ENCODE peak calls at places on chromosomes 11 and 22, in seven cellular contexts. One of them, this sample, is unnamed. For H3K4me1, the result is how much of the 10 kb centered on the place peaks cover.

GRCh38 chr22:20131593-20131855 is at the start of gene ZDHHC8:
- DNase-seq in esophagus muscularis mucosa: no peak
- DNase-seq in IMR-90: no peak
- DNase-seq in adipocyte: no peak
- DNase-seq in SK-N-SH: no peak
- DNase-seq in heart right ventricle: no peak
- DNase-seq in colonic mucosa: no peak
- DNase-seq in this sample: no peak

GRCh38 chr11:77073328-77074001 is 6.7 kb downstream of the CAPN5 start:
- DNase-seq in esophagus muscularis mucosa: no peak
- DNase-seq in IMR-90: peak
- DNase-seq in adipocyte: peak
- DNase-seq in SK-N-SH: peak
- DNase-seq in heart right ventricle: peak
- DNase-seq in colonic mucosa: peak
- DNase-seq in this sample: peak

GRCh38 chr11:68574308-68574707 is 110.0 kb upstream of the GAL start:
- DNase-seq in esophagus muscularis mucosa: no peak
- DNase-seq in IMR-90: peak
- DNase-seq in adipocyte: peak
- DNase-seq in SK-N-SH: no peak
- DNase-seq in heart right ventricle: no peak
- DNase-seq in colonic mucosa: no peak
- DNase-seq in this sample: no peak

GRCh38 chr11:28476053-28476452 is 367.9 kb downstream of the METTL15 start:
- DNase-seq in esophagus muscularis mucosa: no peak
- DNase-seq in IMR-90: no peak
- DNase-seq in adipocyte: no peak
- DNase-seq in SK-N-SH: peak
- DNase-seq in heart right ventricle: peak
- DNase-seq in colonic mucosa: no peak
- DNase-seq in this sample: no peak

GRCh38 chr11:73415854-73416615 is 39.8 kb downstream of the RELT start:
- DNase-seq in esophagus muscularis mucosa: no peak
- DNase-seq in IMR-90: peak
- DNase-seq in adipocyte: peak
- DNase-seq in SK-N-SH: no peak
- DNase-seq in heart right ventricle: no peak
- DNase-seq in colonic mucosa: no peak
- DNase-seq in this sample: no peak

GRCh38 chr11:40754297-40754696 is 705.2 kb downstream of the LRRC4C start:
- DNase-seq in esophagus muscularis mucosa: no peak
- DNase-seq in IMR-90: no peak
- DNase-seq in adipocyte: no peak
- DNase-seq in SK-N-SH: no peak
- DNase-seq in heart right ventricle: no peak
- DNase-seq in colonic mucosa: no peak
- DNase-seq in this sample: no peak

GRCh38 chr22:46701262-46701661 is 36.8 kb downstream of the CERK start:
- DNase-seq in esophagus muscularis mucosa: no peak
- DNase-seq in IMR-90: no peak
- DNase-seq in adipocyte: no peak
- DNase-seq in SK-N-SH: peak
- DNase-seq in heart right ventricle: no peak
- DNase-seq in colonic mucosa: no peak
- DNase-seq in this sample: no peak

GRCh38 chr22:19772673-19773469 is 12.3 kb downstream of the TBX1 start:
- DNase-seq in esophagus muscularis mucosa: no peak
- DNase-seq in IMR-90: no peak
- DNase-seq in adipocyte: no peak
- DNase-seq in SK-N-SH: no peak
- DNase-seq in heart right ventricle: no peak
- DNase-seq in colonic mucosa: no peak
- DNase-seq in this sample: no peak

GRCh38 chr11:35330156-35330889 is 89.0 kb downstream of the SLC1A2 start:
- DNase-seq in esophagus muscularis mucosa: no peak
- DNase-seq in IMR-90: no peak
- DNase-seq in adipocyte: no peak
- DNase-seq in SK-N-SH: no peak
- DNase-seq in heart right ventricle: no peak
- DNase-seq in colonic mucosa: no peak
- DNase-seq in this sample: no peak

GRCh38 chr11:26088391-26088790 is 243.5 kb upstream of the ANO3 start:
- DNase-seq in esophagus muscularis mucosa: no peak
- DNase-seq in IMR-90: peak
- DNase-seq in adipocyte: peak
- DNase-seq in SK-N-SH: no peak
- DNase-seq in heart right ventricle: no peak
- DNase-seq in colonic mucosa: no peak
- DNase-seq in this sample: no peak

GRCh38 chr11:123063396-123064267 is 1.7 kb upstream of the HSPA8 start:
- DNase-seq in esophagus muscularis mucosa: peak
- DNase-seq in IMR-90: peak
- DNase-seq in adipocyte: peak
- DNase-seq in SK-N-SH: no peak
- DNase-seq in heart right ventricle: peak
- DNase-seq in colonic mucosa: peak
- DNase-seq in this sample: no peak

GRCh38 chr11:25702417-25702816 is 629.5 kb upstream of the ANO3 start:
- DNase-seq in esophagus muscularis mucosa: no peak
- DNase-seq in IMR-90: no peak
- DNase-seq in adipocyte: no peak
- DNase-seq in SK-N-SH: no peak
- DNase-seq in heart right ventricle: no peak
- DNase-seq in colonic mucosa: no peak
- DNase-seq in this sample: no peak

GRCh38 chr22:49212002-49212401 is 615.7 kb downstream of the BRD1 start:
- DNase-seq in esophagus muscularis mucosa: no peak
- DNase-seq in IMR-90: no peak
- DNase-seq in adipocyte: no peak
- DNase-seq in SK-N-SH: no peak
- DNase-seq in heart right ventricle: no peak
- DNase-seq in colonic mucosa: no peak
- DNase-seq in this sample: peak

GRCh38 chr22:30408388-30409101 is 11.7 kb downstream of the SEC14L2 start:
- DNase-seq in esophagus muscularis mucosa: no peak
- DNase-seq in IMR-90: peak
- DNase-seq in adipocyte: peak
- DNase-seq in SK-N-SH: no peak
- DNase-seq in heart right ventricle: no peak
- DNase-seq in colonic mucosa: no peak
- DNase-seq in this sample: no peak

GRCh38 chr11:2462092-2462985 is 17.5 kb downstream of the KCNQ1 start:
- DNase-seq in esophagus muscularis mucosa: no peak
- DNase-seq in IMR-90: no peak
- DNase-seq in adipocyte: no peak
- DNase-seq in SK-N-SH: no peak
- DNase-seq in heart right ventricle: no peak
- DNase-seq in colonic mucosa: no peak
- DNase-seq in this sample: no peak

GRCh38 chr22:50620861-50621490 is 7.0 kb downstream of the ARSA start:
- DNase-seq in esophagus muscularis mucosa: no peak
- DNase-seq in IMR-90: no peak
- DNase-seq in adipocyte: no peak
- DNase-seq in SK-N-SH: no peak
- DNase-seq in heart right ventricle: no peak
- DNase-seq in colonic mucosa: peak
- DNase-seq in this sample: peak

GRCh38 chr11:64870176-64870892 is 8.1 kb downstream of the EHD1 start:
- DNase-seq in esophagus muscularis mucosa: no peak
- DNase-seq in IMR-90: peak
- DNase-seq in adipocyte: peak
- DNase-seq in SK-N-SH: no peak
- DNase-seq in heart right ventricle: no peak
- DNase-seq in colonic mucosa: no peak
- DNase-seq in this sample: peak

GRCh38 chr11:66637557-66638176 is 836 bp upstream of the RBM4 start:
- DNase-seq in esophagus muscularis mucosa: no peak
- DNase-seq in IMR-90: peak
- DNase-seq in adipocyte: no peak
- DNase-seq in SK-N-SH: no peak
- DNase-seq in heart right ventricle: no peak
- DNase-seq in colonic mucosa: no peak
- DNase-seq in this sample: no peak

GRCh38 chr22:38029901-38030300 is 27.3 kb upstream of the PICK1 start:
- DNase-seq in esophagus muscularis mucosa: no peak
- DNase-seq in IMR-90: no peak
- DNase-seq in adipocyte: no peak
- DNase-seq in SK-N-SH: no peak
- DNase-seq in heart right ventricle: no peak
- DNase-seq in colonic mucosa: no peak
- DNase-seq in this sample: no peak

GRCh38 chr11:105333153-105333552 is 193.6 kb upstream of the CARD18 start:
- DNase-seq in esophagus muscularis mucosa: no peak
- DNase-seq in IMR-90: no peak
- DNase-seq in adipocyte: no peak
- DNase-seq in SK-N-SH: no peak
- DNase-seq in heart right ventricle: no peak
- DNase-seq in colonic mucosa: no peak
- DNase-seq in this sample: no peak

GRCh38 chr11:61972796-61973602 is 5.6 kb upstream of the FTH1 start:
- DNase-seq in esophagus muscularis mucosa: no peak
- DNase-seq in IMR-90: peak
- DNase-seq in adipocyte: peak
- DNase-seq in SK-N-SH: no peak
- DNase-seq in heart right ventricle: no peak
- DNase-seq in colonic mucosa: peak
- DNase-seq in this sample: peak

GRCh38 chr11:126335463-126335760 is 20.1 kb upstream of the ST3GAL4 start:
- DNase-seq in esophagus muscularis mucosa: no peak
- DNase-seq in IMR-90: no peak
- DNase-seq in adipocyte: no peak
- DNase-seq in SK-N-SH: no peak
- DNase-seq in heart right ventricle: no peak
- DNase-seq in colonic mucosa: no peak
- DNase-seq in this sample: no peak

GRCh38 chr11:34614334-34615113 is 6.4 kb upstream of the EHF start:
- DNase-seq in esophagus muscularis mucosa: no peak
- DNase-seq in IMR-90: peak
- DNase-seq in adipocyte: peak
- DNase-seq in SK-N-SH: no peak
- DNase-seq in heart right ventricle: no peak
- DNase-seq in colonic mucosa: peak
- DNase-seq in this sample: no peak

GRCh38 chr11:61106906-61107470 is 4.7 kb downstream of the CD5 start:
- DNase-seq in esophagus muscularis mucosa: no peak
- DNase-seq in IMR-90: no peak
- DNase-seq in adipocyte: no peak
- DNase-seq in SK-N-SH: no peak
- DNase-seq in heart right ventricle: no peak
- DNase-seq in colonic mucosa: no peak
- DNase-seq in this sample: no peak

GRCh38 chr22:24499706-24500105 is 4.6 kb downstream of the UPB1 start:
- DNase-seq in esophagus muscularis mucosa: no peak
- DNase-seq in IMR-90: no peak
- DNase-seq in adipocyte: no peak
- DNase-seq in SK-N-SH: no peak
- DNase-seq in heart right ventricle: no peak
- DNase-seq in colonic mucosa: no peak
- DNase-seq in this sample: no peak
- H3K4me3 ChIP-seq in esophagus muscularis mucosa: no peak
- H3K4me3 ChIP-seq in IMR-90: no peak
- H3K4me3 ChIP-seq in adipocyte: no peak
- H3K4me3 ChIP-seq in SK-N-SH: no peak
- H3K4me3 ChIP-seq in heart right ventricle: no peak
- H3K4me3 ChIP-seq in colonic mucosa: no peak
- H3K4me3 ChIP-seq in this sample: no peak

DNA sequence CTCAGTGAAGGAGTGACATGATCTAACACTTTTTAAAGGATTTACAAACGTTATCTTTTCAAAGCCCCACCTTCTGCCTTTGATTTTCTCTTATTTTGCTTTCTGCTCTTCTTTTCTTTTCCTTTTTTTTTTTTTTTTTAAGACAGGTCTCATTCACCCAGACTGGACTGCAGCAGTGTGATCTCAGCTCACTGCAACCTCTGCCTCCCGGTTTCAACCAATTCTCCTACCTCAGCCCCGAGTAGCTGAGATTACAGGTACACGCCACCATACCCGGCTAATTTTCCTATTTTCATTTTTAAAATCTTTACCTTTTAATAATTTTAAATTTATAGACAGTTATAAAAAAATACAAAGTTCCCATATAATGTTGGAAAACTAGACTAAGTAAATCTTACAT is 63.7 kb upstream of the RPS13 start:
- DNase-seq in esophagus muscularis mucosa: no peak
- DNase-seq in IMR-90: no peak
- DNase-seq in adipocyte: no peak
- DNase-seq in SK-N-SH: no peak
- DNase-seq in heart right ventricle: no peak
- DNase-seq in colonic mucosa: no peak
- DNase-seq in this sample: no peak
- H3K4me1 ChIP-seq in esophagus muscularis mucosa: under half
- H3K4me1 ChIP-seq in IMR-90: under half
- H3K4me1 ChIP-seq in adipocyte: under half
- H3K4me1 ChIP-seq in SK-N-SH: under half
- H3K4me1 ChIP-seq in heart right ventricle: under half
- H3K4me1 ChIP-seq in colonic mucosa: under half
- H3K4me1 ChIP-seq in this sample: under half

DNA sequence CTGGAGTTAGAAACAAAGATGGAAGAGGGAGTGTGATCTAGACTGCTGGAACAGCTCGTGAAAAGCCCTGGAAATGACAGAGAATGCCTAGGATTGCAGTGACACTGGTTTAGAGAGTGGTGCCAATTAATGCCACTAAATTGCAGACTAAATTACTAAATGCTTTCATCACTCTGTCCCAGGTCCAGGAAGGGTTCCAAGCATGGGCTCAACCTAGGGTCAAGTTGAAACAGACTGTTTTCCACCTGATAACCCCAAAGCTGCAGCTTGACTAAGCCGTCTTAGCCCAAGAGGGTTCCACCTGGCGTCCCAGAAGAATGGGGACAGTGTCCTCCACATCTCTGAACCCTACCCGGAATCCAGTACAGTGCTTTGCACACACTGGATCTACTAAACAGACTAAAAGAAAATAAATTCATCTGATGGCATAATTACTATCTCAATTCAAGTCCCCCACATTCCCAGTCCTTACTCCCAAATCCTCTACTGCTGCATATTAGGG is 1.1 kb upstream of the CRY2 start:
- DNase-seq in esophagus muscularis mucosa: no peak
- DNase-seq in IMR-90: no peak
- DNase-seq in adipocyte: no peak
- DNase-seq in SK-N-SH: no peak
- DNase-seq in heart right ventricle: no peak
- DNase-seq in colonic mucosa: no peak
- DNase-seq in this sample: no peak
- H3K4me3 ChIP-seq in esophagus muscularis mucosa: no peak
- H3K4me3 ChIP-seq in IMR-90: no peak
- H3K4me3 ChIP-seq in adipocyte: peak
- H3K4me3 ChIP-seq in SK-N-SH: no peak
- H3K4me3 ChIP-seq in heart right ventricle: no peak
- H3K4me3 ChIP-seq in colonic mucosa: no peak
- H3K4me3 ChIP-seq in this sample: peak

DNA sequence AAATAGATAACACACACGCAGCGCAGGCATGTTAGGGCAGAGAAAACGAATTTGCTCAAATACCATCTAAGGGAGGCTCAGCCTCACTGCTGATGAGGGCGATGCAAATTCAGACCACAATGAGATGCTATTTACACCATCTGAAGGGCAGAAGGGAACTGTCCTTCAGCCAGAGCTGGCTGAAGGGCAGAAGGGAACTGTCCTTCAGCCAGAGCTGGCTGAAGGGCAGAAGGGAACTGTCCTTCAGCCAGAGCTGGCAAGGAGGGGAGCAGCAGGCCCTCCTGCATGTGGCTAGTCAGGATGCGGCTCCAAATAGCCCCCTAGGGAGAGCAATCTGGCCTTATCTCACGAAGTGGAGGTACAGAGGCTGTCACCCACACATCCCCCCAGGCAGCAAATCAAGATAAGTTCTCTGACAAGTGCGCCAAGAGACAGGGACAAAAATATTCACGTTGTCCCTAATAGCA is 7.5 kb upstream of the SLC39A13 start:
- DNase-seq in esophagus muscularis mucosa: no peak
- DNase-seq in IMR-90: no peak
- DNase-seq in adipocyte: no peak
- DNase-seq in SK-N-SH: peak
- DNase-seq in heart right ventricle: no peak
- DNase-seq in colonic mucosa: no peak
- DNase-seq in this sample: no peak
- H3K4me1 ChIP-seq in esophagus muscularis mucosa: under half
- H3K4me1 ChIP-seq in IMR-90: under half
- H3K4me1 ChIP-seq in adipocyte: under half
- H3K4me1 ChIP-seq in SK-N-SH: under half
- H3K4me1 ChIP-seq in heart right ventricle: under half
- H3K4me1 ChIP-seq in colonic mucosa: under half
- H3K4me1 ChIP-seq in this sample: under half